ENCODE peak calls at places on chromosome 2, in eight cellular contexts. V is GM13977, G is AG04450, U is HL-60, T is endothelial cell, C is HFF-Myc, R is endothelial cell of umbilical vein, M is heart left ventricle. Z is an unnamed sample.

GRCh38 chr2:210913461-210913860 is 357.1 kb downstream of the CPS1 start:
- DNase-seq in R (no peak), M (no peak), C (peak; percentile 0), G (no peak), T (no peak), V (no peak), U (no peak), Z (no peak)

GRCh38 chr2:149438260-149438960 is 108.0 kb downstream of the LYPD6 start:
- DNase-seq in M (no peak), R (no peak), G (no peak), C (no peak), T (no peak), V (no peak), U (no peak), Z (no peak)

GRCh38 chr2:169027240-169027639 is 3.9 kb downstream of the ABCB11 start:
- DNase-seq in R (no peak), G (no peak), T (no peak), V (no peak), C (no peak), U (no peak), M (no peak), Z (no peak)

GRCh38 chr2:60247471-60247870 is 306.0 kb downstream of the BCL11A start:
- DNase-seq in R (no peak), T (no peak), G (no peak), U (no peak), C (no peak), V (no peak), M (no peak), Z (no peak)

GRCh38 chr2:14524803-14525080 is 107.8 kb upstream of the LRATD1 start:
- DNase-seq in U (no peak), V (no peak), T (no peak), R (no peak), M (no peak), G (no peak), C (peak; percentile 47), Z (no peak)

GRCh38 chr2:112646791-112647720 is 1.3 kb downstream of the SLC20A1 start:
- DNase-seq in V (no peak), R (peak; percentile 29), M (no peak), C (no peak), U (no peak), T (no peak), G (no peak), Z (peak; percentile 27)

GRCh38 chr2:8542381-8543064 is 139.3 kb upstream of the ID2 start:
- DNase-seq in C (no peak), V (no peak), G (no peak), R (no peak), M (no peak), T (no peak), U (no peak), Z (no peak)

GRCh38 chr2:15748736-15749323 is 157.2 kb downstream of the DDX1 start:
- DNase-seq in M (no peak), V (peak; percentile 59), T (peak; percentile 75), U (no peak), R (no peak), G (no peak), C (no peak), Z (peak; percentile 36)

GRCh38 chr2:54724560-54725342 is 1.3 kb downstream of the EML6 start:
- DNase-seq in M (no peak), R (no peak), U (no peak), V (peak; percentile 64), G (no peak), T (peak; percentile 52), C (no peak), Z (peak; percentile 45)

GRCh38 chr2:144374163-144374661 is 145.7 kb downstream of the ZEB2 start:
- DNase-seq in C (no peak), M (no peak), R (no peak), T (no peak), G (no peak), U (no peak), V (peak; percentile 42), Z (no peak)

GRCh38 chr2:160471950-160472349 is 21.7 kb downstream of the RBMS1 start:
- DNase-seq in V (no peak), G (no peak), R (no peak), U (no peak), C (no peak), T (no peak), M (no peak), Z (no peak)

GRCh38 chr2:39215545-39215944 is 28.2 kb downstream of the CDKL4 start:
- DNase-seq in G (no peak), U (no peak), R (no peak), V (no peak), C (no peak), M (no peak), T (no peak), Z (peak; percentile 21)

GRCh38 chr2:20640411-20641122 is 10.3 kb downstream of the HS1BP3 start:
- DNase-seq in C (no peak), G (no peak), R (no peak), T (no peak), U (no peak), V (no peak), M (no peak), Z (no peak)

GRCh38 chr2:197838036-197838435 is 33.6 kb downstream of the PLCL1 start:
- DNase-seq in V (peak; percentile 50), G (no peak), C (no peak), T (no peak), U (no peak), R (peak; percentile 41), M (no peak), Z (peak; percentile 37)

GRCh38 chr2:45647346-45647745 is 4.1 kb upstream of the PRKCE start:
- DNase-seq in G (no peak), R (no peak), V (no peak), C (no peak), U (no peak), T (no peak), M (no peak), Z (no peak)

GRCh38 chr2:149787206-149787605 is 199.6 kb upstream of the MMADHC start:
- DNase-seq in G (no peak), M (no peak), U (no peak), T (no peak), V (no peak), C (no peak), R (no peak), Z (no peak)

GRCh38 chr2:108936868-108937265 is 52.2 kb downstream of the EDAR start:
- DNase-seq in V (no peak), M (peak; percentile 34), C (no peak), G (no peak), T (no peak), U (no peak), R (no peak), Z (no peak)

GRCh38 chr2:219294356-219295351 is 14.5 kb downstream of the PTPRN start:
- DNase-seq in V (peak; percentile 99), M (peak; percentile 89), G (peak; percentile 36), C (no peak), U (peak; percentile 72), T (peak; percentile 93), R (peak; percentile 87), Z (peak; percentile 90)

GRCh38 chr2:136136921-136137320 is 19.0 kb upstream of the CXCR4 start:
- DNase-seq in V (no peak), M (no peak), C (no peak), T (no peak), G (no peak), R (no peak), U (no peak), Z (no peak)

DNA sequence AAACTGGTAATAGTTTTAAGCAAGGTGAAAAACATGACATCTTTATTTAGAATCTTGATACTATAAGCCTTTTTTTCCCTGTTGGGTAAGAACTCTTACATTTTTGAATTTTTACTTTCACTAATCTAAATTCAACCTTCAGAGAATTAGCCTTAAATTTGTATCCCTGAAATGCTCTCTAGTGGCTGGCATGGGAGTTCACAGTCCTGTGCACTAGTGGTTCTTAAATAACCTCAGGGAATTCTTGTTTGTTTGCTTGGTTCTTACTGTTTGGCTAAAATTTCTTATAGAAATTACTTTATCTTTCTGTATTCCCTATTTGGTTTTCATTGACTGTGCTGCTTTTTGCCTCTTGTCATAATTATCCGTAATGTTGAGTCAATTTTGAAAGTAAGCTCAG is 391.2 kb upstream of the FIGN start:
- DNase-seq in R (no peak), V (no peak), G (no peak), M (no peak), C (no peak), T (no peak), U (no peak), Z (no peak)
- TF ChIP-seq CTCF in R (no peak), V (no peak), G (peak; percentile 34), M (peak; percentile 24), C (no peak), T (no peak), U (no peak), Z (no peak)

DNA sequence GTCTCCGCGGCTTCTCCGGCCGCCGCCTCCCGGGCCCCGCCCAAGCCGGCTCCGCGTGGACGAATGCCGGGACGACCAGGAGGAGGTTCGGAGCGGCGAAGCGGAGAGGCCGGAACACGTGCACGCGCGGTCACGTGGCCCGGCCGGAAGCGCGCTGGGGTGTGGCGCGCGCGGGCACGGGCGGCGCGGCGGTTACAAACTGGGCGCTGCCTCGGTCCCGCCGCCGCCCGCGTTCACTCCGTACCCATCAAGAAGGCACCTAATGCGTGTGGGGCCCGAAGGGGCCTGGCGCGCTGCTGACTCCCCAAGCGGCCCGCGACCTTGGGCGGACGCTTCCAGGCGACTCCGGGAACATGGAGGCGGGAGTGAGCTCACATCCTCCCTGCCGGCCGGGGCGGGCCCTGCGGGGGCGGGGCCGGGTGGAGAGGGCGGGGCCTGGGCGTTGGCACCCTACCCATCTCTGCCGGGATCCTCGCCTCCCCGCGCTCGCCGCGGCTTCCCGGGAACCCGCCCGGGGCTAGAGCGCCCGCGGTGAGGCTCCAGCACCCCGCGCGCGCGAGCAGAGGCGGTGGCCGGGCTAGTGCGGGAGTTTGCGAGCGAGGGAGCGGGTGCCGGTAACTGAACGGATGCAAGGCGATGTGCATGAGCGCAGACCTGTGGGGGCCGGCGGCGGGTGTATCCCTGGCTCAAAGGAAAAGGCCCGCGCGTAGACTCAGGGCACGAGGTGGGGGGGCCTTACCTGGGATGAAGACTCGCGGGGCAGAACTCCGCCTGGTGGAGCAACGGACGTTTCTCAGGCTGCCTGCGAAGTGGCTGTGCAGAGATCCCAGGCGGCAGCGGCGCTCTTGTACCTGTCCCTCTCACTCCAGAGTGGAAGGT is at the start of gene TMEM185B:
- DNase-seq in R (peak; percentile 78), V (peak; percentile 96), T (peak; percentile 85), C (no peak), U (peak; percentile 70), M (peak; percentile 93), G (peak; percentile 36), Z (peak; percentile 89)
- TF ChIP-seq CTCF in R (peak; percentile 24), V (peak; percentile 27), T (peak; percentile 18), C (peak; percentile 25), U (no peak), M (peak; percentile 17), G (peak; percentile 38), Z (no peak)

GRCh38 chr2:121479882-121480522 is 50.7 kb upstream of the RNU4ATAC start:
- DNase-seq in R (peak; percentile 44), C (no peak), M (no peak), U (no peak), G (no peak), T (no peak), V (no peak), Z (no peak)
- TF ChIP-seq CTCF in R (no peak), C (peak; percentile 44), M (no peak), U (no peak), G (peak; percentile 7), T (no peak), V (no peak), Z (no peak)

GRCh38 chr2:194545978-194546377 is 1111.0 kb upstream of the SLC39A10 start:
- DNase-seq in V (no peak), G (no peak), R (peak; percentile 40), M (no peak), T (no peak), U (no peak), C (no peak), Z (no peak)
- TF ChIP-seq CTCF in V (peak; percentile 12), G (no peak), R (peak; percentile 6), M (no peak), T (no peak), U (no peak), C (no peak), Z (no peak)